ENCODE peak calls at places on chromosomes 6 and 20, in five cellular contexts. V is activated CD4-positive, alpha-beta T cell treated with anti-CD3 and anti-CD28 coated beads, Interleukin-2, amount 10 ng/mL, durations not matched to agents 24 days and 14 days; X is NCI-H1105 treated with DMSO at 0.1 percent for 48 hours; N is hippocampal formation; W is stimulated activated CD4-positive, alpha-beta T cell treated with anti-CD3 and anti-CD28 coated beads, Interleukin-1b, Interleukin-23, amount 100 ng/mL, for 24 hours. L is an unnamed sample.

GRCh38 chr6:45052325-45052724 is 275.8 kb upstream of the RUNX2 start:
- DNase-seq in V (no peak), X (no peak), N (no peak), W (no peak), L (no peak)

GRCh38 chr20:62200491-62201172 is 17.8 kb downstream of the MTG2 start:
- DNase-seq in V (no peak), X (no peak), N (no peak), W (no peak), L (no peak)

GRCh38 chr20:49608752-49609670 is 41.1 kb upstream of the PTGIS start:
- DNase-seq in V (peak), X (peak), N (no peak), W (peak), L (peak)

GRCh38 chr6:42696526-42697267 is 25.7 kb downstream of the PRPH2 start:
- DNase-seq in V (no peak), X (no peak), N (no peak), W (no peak), L (peak)

GRCh38 chr6:136323431-136324112 is 33.9 kb upstream of the BCLAF1 start:
- DNase-seq in V (no peak), X (no peak), N (peak), W (no peak), L (peak)

GRCh38 chr20:41169184-41169690 is 31.9 kb downstream of the PLCG1 start:
- DNase-seq in V (no peak), X (no peak), N (no peak), W (no peak), L (no peak)

GRCh38 chr6:170429457-170429856 is 122.9 kb downstream of the FAM120B start:
- DNase-seq in V (no peak), X (no peak), N (no peak), W (no peak), L (peak)

GRCh38 chr20:9407805-9408421 is 106.5 kb upstream of the LAMP5 start:
- DNase-seq in V (peak), X (peak), N (peak), W (peak), L (peak)

GRCh38 chr6:22071655-22072054 is 225.2 kb downstream of the PRL start:
- DNase-seq in V (no peak), X (no peak), N (peak), W (no peak), L (peak)

GRCh38 chr6:126118058-126118759 is 131.9 kb downstream of the TRMT11 start:
- DNase-seq in V (no peak), X (no peak), N (no peak), W (no peak), L (peak)

GRCh38 chr6:4973972-4974885 is 29.6 kb downstream of the RPP40 start:
- DNase-seq in V (no peak), X (peak), N (no peak), W (no peak), L (peak)

GRCh38 chr6:138403324-138403800 is 661 bp upstream of the HEBP2 start:
- DNase-seq in V (peak), X (peak), N (no peak), W (peak), L (no peak)

GRCh38 chr6:45647341-45648138 is 269.8 kb upstream of the SUPT3H start:
- DNase-seq in V (no peak), X (no peak), N (no peak), W (no peak), L (no peak)

GRCh38 chr6:117613920-117614535 is 11.7 kb upstream of the GOPC start:
- DNase-seq in V (no peak), X (no peak), N (no peak), W (no peak), L (peak)

GRCh38 chr20:35006531-35006971 is 50.9 kb downstream of the MYH7B start:
- DNase-seq in V (no peak), X (no peak), N (no peak), W (no peak), L (no peak)

GRCh38 chr6:33123732-33124524 is 48.1 kb downstream of the HLA-DPB1 start:
- DNase-seq in V (peak), X (peak), N (peak), W (no peak), L (peak)

L was measured in fibroblast of the aortic adventitia.